ENCODE peak calls at places on chromosomes 6 and 20, in seven cellular contexts. A is fibroblast of lung, C is aorta, G is coronary artery, M is substantia nigra, X is PC-9, H is lower lobe of right lung. L is an unnamed sample.

GRCh38 chr6:163744256-163744925 is 329.9 kb downstream of the QKI start:
- DNase-seq in G (no peak), C (no peak), A (no peak), M (no peak), H (no peak), X (no peak), L (no peak)

GRCh38 chr20:23059831-23060230 is 10.4 kb upstream of the THBD start:
- DNase-seq in M (no peak), G (no peak), A (no peak), X (no peak), H (no peak), C (peak; percentile 21), L (no peak)

GRCh38 chr20:45545754-45546453 is 1.3 kb downstream of the EPPIN start:
- DNase-seq in M (no peak), X (no peak), C (no peak), A (peak; percentile 48), G (no peak), H (no peak), L (no peak)

GRCh38 chr6:118580585-118581419 is 32.7 kb downstream of the PLN start:
- DNase-seq in A (peak; percentile 84), M (peak; percentile 24), X (no peak), H (no peak), C (peak; percentile 69), G (no peak), L (peak; percentile 41)

GRCh38 chr6:168200571-168201134 is 118.9 kb downstream of the DACT2 start:
- DNase-seq in C (no peak), A (no peak), H (no peak), X (no peak), M (no peak), G (no peak), L (no peak)

GRCh38 chr20:10556519-10557083 is 117.2 kb downstream of the JAG1 start:
- DNase-seq in H (no peak), A (no peak), C (no peak), M (no peak), X (no peak), G (no peak), L (no peak)

GRCh38 chr6:100504786-100505737 is 40.3 kb upstream of the SIM1 start:
- DNase-seq in H (no peak), M (no peak), X (no peak), A (peak; percentile 73), G (no peak), C (peak; percentile 63), L (no peak)

GRCh38 chr6:40903456-40903855 is 135.6 kb downstream of the UNC5CL start:
- DNase-seq in H (no peak), X (no peak), C (no peak), A (no peak), M (no peak), G (no peak), L (no peak)

GRCh38 chr6:33013608-33014007 is 4.2 kb upstream of the HLA-DOA start:
- DNase-seq in A (no peak), C (no peak), G (no peak), X (no peak), M (no peak), H (no peak), L (no peak)

DNA sequence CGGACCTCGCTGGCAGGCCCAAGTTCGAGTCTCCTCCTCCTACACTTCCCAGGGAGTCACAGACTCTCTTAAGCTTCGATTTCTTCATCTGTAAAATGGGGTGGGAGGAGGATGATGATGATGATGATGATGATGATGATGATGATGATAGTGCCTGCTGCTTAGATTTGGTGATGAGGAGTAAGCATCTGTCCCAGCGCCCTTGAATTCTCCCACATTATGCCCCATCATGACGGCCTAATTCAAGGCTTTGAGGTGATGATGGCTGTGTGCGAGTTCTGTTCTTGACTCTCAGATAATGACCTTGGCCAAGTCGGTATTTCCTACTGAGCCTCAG is 487 bp upstream of the KIAA1755 start:
- DNase-seq in A (no peak), C (no peak), H (no peak), M (no peak), G (no peak), X (no peak), L (no peak)
- H3K27ac ChIP-seq in A (no peak overlapping the region), C (peak overlapping the region; percentile 10), H (no peak overlapping the region), M (peak overlapping the region; percentile 92), G (peak overlapping the region; percentile 94), X (no peak overlapping the region), L (peak overlapping the region; percentile 95)

DNA sequence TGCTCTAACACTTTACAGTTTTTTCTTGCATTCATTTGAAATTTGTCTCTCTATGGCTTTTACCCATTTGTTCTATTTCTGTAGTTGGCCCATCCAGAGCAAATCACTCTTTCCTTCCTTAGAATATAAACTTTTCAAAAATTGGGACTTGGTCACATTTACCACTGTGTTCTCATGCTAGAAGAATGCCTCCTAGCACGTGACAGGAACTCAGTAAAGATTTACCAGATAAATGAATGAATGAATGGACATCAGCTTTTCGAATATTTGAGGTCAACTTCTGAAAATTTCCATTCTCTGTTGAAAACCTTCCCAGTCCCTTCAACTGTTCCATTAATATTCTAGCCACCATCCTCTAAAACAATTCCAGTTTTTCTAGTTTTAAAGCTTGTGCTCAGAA is 294.5 kb downstream of the CD83 start:
- DNase-seq in M (no peak), G (no peak), X (no peak), A (no peak), C (no peak), H (no peak), L (no peak)
- H3K27ac ChIP-seq in M (no peak overlapping the region), G (no peak overlapping the region), X (no peak overlapping the region), A (no peak overlapping the region), C (no peak overlapping the region), H (no peak overlapping the region), L (no peak overlapping the region)

GRCh38 chr6:15213838-15214398 is 32.0 kb upstream of the JARID2 start:
- DNase-seq in G (no peak), A (no peak), M (no peak), C (no peak), X (no peak), H (no peak), L (no peak)
- H3K27ac ChIP-seq in G (no peak overlapping the region), A (no peak overlapping the region), M (no peak overlapping the region), C (no peak overlapping the region), X (no peak overlapping the region), H (no peak overlapping the region), L (no peak overlapping the region)

GRCh38 chr20:9306521-9306920 is 207.9 kb upstream of the LAMP5 start:
- DNase-seq in G (no peak), H (no peak), A (peak; percentile 97), X (peak; percentile 65), M (no peak), C (no peak), L (no peak)
- H3K27ac ChIP-seq in G (no peak overlapping the region), H (no peak overlapping the region), A (no peak overlapping the region), X (no peak overlapping the region), M (no peak overlapping the region), C (no peak overlapping the region), L (no peak overlapping the region)

GRCh38 chr6:76770166-76770565 is 693.1 kb downstream of the HTR1B start:
- DNase-seq in G (no peak), M (no peak), C (no peak), H (no peak), A (no peak), X (no peak), L (no peak)
- H3K27ac ChIP-seq in G (no peak overlapping the region), M (no peak overlapping the region), C (no peak overlapping the region), H (no peak overlapping the region), A (no peak overlapping the region), X (no peak overlapping the region), L (no peak overlapping the region)

DNA sequence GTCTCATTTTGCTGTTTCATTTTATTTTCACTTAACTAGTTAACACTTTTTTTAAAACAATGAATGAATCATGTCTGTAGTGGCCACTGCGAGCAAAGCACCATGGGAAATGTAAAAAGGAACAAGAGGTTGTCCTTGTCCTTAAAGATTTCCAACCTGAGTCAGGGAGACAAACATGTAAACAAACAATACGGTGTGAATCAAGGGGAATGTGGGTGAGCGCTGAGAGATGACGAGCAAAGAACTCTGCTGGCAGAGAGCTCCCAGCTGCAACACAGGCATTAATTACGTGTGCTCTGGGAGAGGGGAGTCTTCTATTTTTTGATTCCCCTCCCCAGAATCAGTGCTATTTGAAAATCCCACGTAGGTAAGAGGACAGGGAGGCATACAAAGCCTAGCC is 84.3 kb downstream of the ATXN1 start:
- DNase-seq in X (peak; percentile 83), H (no peak), C (no peak), G (no peak), A (peak; percentile 38), M (no peak), L (no peak)
- H3K27ac ChIP-seq in X (peak overlapping the region; percentile 73), H (peak overlapping the region; percentile 20), C (no peak overlapping the region), G (no peak overlapping the region), A (peak overlapping the region; percentile 10), M (no peak overlapping the region), L (peak overlapping the region; percentile 49)

DNA sequence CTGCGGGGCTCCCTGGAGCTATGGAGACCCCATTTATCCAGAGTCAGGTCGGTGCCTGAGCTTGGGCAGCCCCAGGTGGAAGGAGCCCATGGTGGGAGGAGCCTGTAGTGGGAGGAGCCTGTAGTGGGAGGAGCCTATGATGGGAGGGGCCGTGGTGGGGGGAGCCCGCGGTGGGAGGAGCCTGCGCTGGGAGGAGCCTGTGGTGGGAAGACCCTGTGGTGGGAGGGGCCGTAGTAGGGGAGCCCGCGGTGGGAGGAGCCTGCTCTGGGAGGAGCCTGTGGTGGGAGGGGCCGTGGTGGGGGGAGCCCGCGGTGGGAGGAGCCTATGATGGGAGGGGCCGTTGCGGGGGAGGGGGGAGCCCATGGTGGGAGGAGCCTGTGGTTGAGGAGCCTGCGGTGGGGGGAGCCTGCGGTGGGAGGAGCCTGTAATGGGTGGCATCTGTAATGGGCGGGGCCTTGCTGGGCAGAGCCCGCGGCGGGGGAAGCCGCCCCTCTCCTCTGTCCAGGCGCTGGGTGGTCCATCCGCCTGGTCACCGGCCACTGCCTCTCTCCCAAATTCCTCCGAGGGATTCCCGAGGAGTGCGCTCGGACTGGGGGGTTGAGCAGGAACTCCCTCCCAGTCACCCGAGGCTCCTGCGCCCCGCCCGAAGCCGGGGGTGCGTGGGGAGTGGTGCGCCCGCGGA is 567 bp upstream of the FNDC11 start:
- DNase-seq in X (peak; percentile 77), M (peak; percentile 1), H (peak; percentile 87), G (peak; percentile 86), C (peak; percentile 84), A (peak; percentile 88), L (peak; percentile 85)
- H3K27ac ChIP-seq in X (peak overlapping the region; percentile 79), M (no peak overlapping the region), H (peak overlapping the region; percentile 58), G (no peak overlapping the region), C (no peak overlapping the region), A (no peak overlapping the region), L (no peak overlapping the region)

DNA sequence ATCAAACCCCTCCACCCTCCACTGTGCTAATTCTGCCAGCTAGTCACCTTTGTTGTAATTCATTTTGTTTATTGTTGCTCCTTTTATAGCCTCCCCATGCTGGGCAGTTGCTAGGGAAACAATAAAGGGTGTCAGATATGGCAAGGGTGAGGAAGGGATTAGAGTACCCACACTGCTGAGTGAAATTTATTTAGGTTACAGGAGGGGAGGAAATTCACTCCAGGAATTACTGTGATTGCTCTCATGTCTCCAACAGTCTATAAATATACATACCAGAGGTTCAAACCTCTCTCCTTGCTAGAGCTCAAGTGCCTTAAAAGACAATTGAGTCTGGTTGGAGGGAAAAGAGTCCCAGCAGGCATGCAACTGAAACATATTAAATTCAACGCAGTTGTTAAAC is 90.6 kb upstream of the ADGRF1 start:
- DNase-seq in X (peak; percentile 54), C (no peak), A (no peak), G (no peak), M (no peak), H (no peak), L (no peak)
- H3K27ac ChIP-seq in X (peak overlapping the region; percentile 100), C (no peak overlapping the region), A (no peak overlapping the region), G (no peak overlapping the region), M (no peak overlapping the region), H (no peak overlapping the region), L (no peak overlapping the region)

L was measured in tibial artery.